ENCODE peak calls at places on chromosomes 12 and 14, in seven cellular contexts. N, Y, O, U, M, C and B are unnamed samples.

GRCh38 chr12:94458882-94459772 is 540 bp downstream of the CEP83 start:
- DNase-seq in N (no peak), Y (peak), O (peak), U (no peak), M (peak), C (no peak), B (peak)

GRCh38 chr12:24996102-24996797 is 47.3 kb upstream of the BCAT1 start:
- DNase-seq in N (no peak), Y (no peak), O (no peak), U (no peak), M (no peak), C (no peak), B (no peak)

GRCh38 chr14:65156568-65157366 is 54.5 kb upstream of the MAX start:
- DNase-seq in N (no peak), Y (peak), O (no peak), U (peak), M (no peak), C (peak), B (peak)

GRCh38 chr12:113946175-113946574 is 19.9 kb downstream of the RBM19 start:
- DNase-seq in N (no peak), Y (no peak), O (no peak), U (no peak), M (no peak), C (no peak), B (no peak)

GRCh38 chr14:25400607-25401206 is 350.8 kb upstream of the STXBP6 start:
- DNase-seq in N (peak), Y (peak), O (peak), U (no peak), M (peak), C (no peak), B (peak)

GRCh38 chr12:41224066-41224465 is 35.9 kb downstream of the PDZRN4 start:
- DNase-seq in N (peak), Y (no peak), O (no peak), U (no peak), M (no peak), C (no peak), B (no peak)

GRCh38 chr12:5498081-5498480 is 66.2 kb downstream of the NTF3 start:
- DNase-seq in N (no peak), Y (no peak), O (no peak), U (no peak), M (no peak), C (no peak), B (no peak)

GRCh38 chr14:106491851-106492250 is 965.5 kb downstream of the TMEM121 start:
- DNase-seq in N (peak), Y (no peak), O (peak), U (no peak), M (peak), C (no peak), B (no peak)

GRCh38 chr12:54389536-54390175 is 5.1 kb upstream of the ZNF385A start:
- DNase-seq in N (no peak), Y (no peak), O (no peak), U (no peak), M (no peak), C (no peak), B (no peak)

GRCh38 chr12:28415755-28416154 is 225.5 kb downstream of the CCDC91 start:
- DNase-seq in N (no peak), Y (peak), O (no peak), U (no peak), M (peak), C (peak), B (peak)

GRCh38 chr12:52050116-52050770 is 999 bp upstream of the NR4A1 start:
- DNase-seq in N (peak), Y (no peak), O (no peak), U (no peak), M (peak), C (no peak), B (peak)

GRCh38 chr12:97306121-97306520 is 156.5 kb upstream of the RMST start:
- DNase-seq in N (peak), Y (no peak), O (no peak), U (no peak), M (no peak), C (no peak), B (no peak)

GRCh38 chr14:50260511-50260910 is 29.1 kb upstream of the SOS2 start:
- DNase-seq in N (peak), Y (peak), O (peak), U (no peak), M (peak), C (peak), B (peak)

GRCh38 chr12:44000309-44000952 is 164.6 kb downstream of the TMEM117 start:
- DNase-seq in N (peak), Y (peak), O (peak), U (no peak), M (peak), C (peak), B (peak)

GRCh38 chr14:66508846-66509621 is 1.1 kb downstream of the GPHN start:
- DNase-seq in N (peak), Y (peak), O (peak), U (peak), M (peak), C (no peak), B (peak)

GRCh38 chr12:87382959-87383591 is 646.1 kb downstream of the C12orf50 start:
- DNase-seq in N (no peak), Y (no peak), O (peak), U (no peak), M (no peak), C (no peak), B (no peak)

GRCh38 chr12:131264625-131265024 is 310.9 kb downstream of the ADGRD1 start:
- DNase-seq in N (no peak), Y (no peak), O (no peak), U (peak), M (no peak), C (no peak), B (no peak)

GRCh38 chr14:51676549-51676948 is 24.8 kb downstream of the FRMD6 start:
- DNase-seq in N (no peak), Y (no peak), O (no peak), U (no peak), M (no peak), C (no peak), B (peak)

GRCh38 chr14:38866461-38866860 is 236.6 kb downstream of the SEC23A start:
- DNase-seq in N (no peak), Y (no peak), O (no peak), U (no peak), M (no peak), C (no peak), B (no peak)

GRCh38 chr12:6367065-6367968 is 8.0 kb downstream of the SCNN1A start:
- DNase-seq in N (no peak), Y (no peak), O (peak), U (peak), M (no peak), C (no peak), B (peak)

GRCh38 chr14:95440951-95441350 is 75.5 kb downstream of the SYNE3 start:
- DNase-seq in N (peak), Y (peak), O (no peak), U (no peak), M (no peak), C (no peak), B (no peak)

GRCh38 chr12:42145552-42146215 is 1.0 kb upstream of the GXYLT1 start:
- DNase-seq in N (peak), Y (no peak), O (no peak), U (no peak), M (peak), C (no peak), B (no peak)

GRCh38 chr14:103576371-103577024 is 13.7 kb downstream of the COA8 start:
- DNase-seq in N (peak), Y (peak), O (peak), U (peak), M (peak), C (no peak), B (peak)

GRCh38 chr14:101506921-101507300 is 54.4 kb upstream of the DIO3 start:
- DNase-seq in N (peak), Y (no peak), O (no peak), U (peak), M (no peak), C (no peak), B (no peak)

GRCh38 chr12:123056053-123056452 is 75.6 kb downstream of the ARL6IP4 start:
- DNase-seq in N (no peak), Y (peak), O (no peak), U (no peak), M (no peak), C (no peak), B (no peak)

GRCh38 chr12:5864913-5865312 is 80.1 kb downstream of the ANO2 start:
- DNase-seq in N (no peak), Y (no peak), O (no peak), U (no peak), M (no peak), C (no peak), B (no peak)

GRCh38 chr12:53483979-53484377 is 15.3 kb downstream of the MAP3K12 start:
- DNase-seq in N (no peak), Y (no peak), O (no peak), U (no peak), M (no peak), C (no peak), B (no peak)

GRCh38 chr12:93376436-93377251 is 1.1 kb upstream of the NUDT4 start:
- DNase-seq in N (peak), Y (no peak), O (peak), U (peak), M (peak), C (no peak), B (peak)
- H3K4me3 ChIP-seq in N (peak), Y (peak), O (peak), U (peak), M (peak), C (peak), B (peak)

DNA sequence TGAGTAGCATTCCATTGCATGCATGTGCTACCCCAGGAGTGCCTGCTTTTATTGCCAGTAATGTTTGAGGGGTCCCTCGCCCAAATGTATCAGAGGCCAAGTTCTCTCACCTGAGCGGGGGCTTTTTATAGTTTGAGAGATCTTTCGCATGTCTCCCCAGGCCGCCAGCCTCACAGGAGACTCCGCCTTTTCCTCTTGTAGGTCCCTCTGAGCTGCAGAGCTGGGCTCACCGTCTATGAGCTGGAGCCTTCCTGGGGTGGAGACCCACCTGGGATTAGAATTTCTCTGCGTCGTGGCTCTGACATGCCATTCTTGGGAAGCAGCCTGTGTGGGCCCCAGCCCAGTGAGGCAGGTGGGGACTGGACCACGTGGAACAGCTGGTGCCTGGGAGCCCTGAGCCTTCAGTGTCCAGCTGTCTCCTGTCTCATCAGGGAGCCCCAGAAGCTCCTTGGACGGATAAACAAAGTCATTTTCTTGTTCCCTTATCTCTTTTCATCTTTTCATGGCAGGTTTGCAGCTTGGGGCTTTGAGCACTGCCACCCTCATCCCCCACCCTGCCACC is 261.7 kb upstream of the CRY1 start:
- DNase-seq in N (no peak), Y (no peak), O (no peak), U (no peak), M (no peak), C (no peak), B (no peak)
- TF ChIP-seq CTCF in N (no peak), Y (no peak), O (no peak), U (no peak), M (no peak), C (no peak), B (no peak)

GRCh38 chr14:63453443-63453936 is 89.7 kb downstream of the PPP2R5E start:
- DNase-seq in N (no peak), Y (no peak), O (no peak), U (no peak), M (no peak), C (no peak), B (no peak)
- H3K4me3 ChIP-seq in N (no peak), Y (no peak), O (no peak), U (no peak), M (no peak), C (no peak), B (no peak)

GRCh38 chr14:90722590-90722989 is 93.6 kb downstream of the TTC7B start:
- DNase-seq in N (no peak), Y (no peak), O (no peak), U (no peak), M (no peak), C (no peak), B (no peak)

GRCh38 chr14:90727082-90727481 is 89.1 kb downstream of the TTC7B start:
- DNase-seq in N (no peak), Y (no peak), O (no peak), U (no peak), M (no peak), C (no peak), B (no peak)

GRCh38 chr14:90730367-90730766 is 85.9 kb downstream of the TTC7B start:
- DNase-seq in N (no peak), Y (no peak), O (no peak), U (no peak), M (peak), C (no peak), B (no peak)

GRCh38 chr14:90728951-90729350 is 87.3 kb downstream of the TTC7B start:
- DNase-seq in N (no peak), Y (no peak), O (no peak), U (no peak), M (no peak), C (no peak), B (no peak)

DNA sequence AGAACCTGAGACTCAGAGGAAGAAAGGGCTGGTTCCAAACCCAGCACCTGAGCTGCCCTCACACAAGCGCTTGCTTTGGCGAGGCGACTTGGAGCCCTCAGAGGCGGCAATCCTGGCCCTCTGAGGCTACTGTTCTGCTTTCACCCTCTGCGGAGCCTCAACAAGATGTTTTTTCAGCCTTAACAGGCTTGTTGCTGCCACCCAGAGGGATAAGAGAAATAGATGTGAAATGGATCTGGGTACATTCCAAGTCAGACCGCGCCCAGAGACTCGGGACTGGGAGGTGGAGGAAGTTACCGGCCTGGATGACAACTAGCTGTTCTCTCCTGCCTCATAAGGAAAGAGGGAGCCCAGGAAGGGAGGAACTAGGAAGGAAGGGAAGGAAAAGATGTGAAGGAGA is 89.6 kb downstream of the TTC7B start:
- DNase-seq in N (peak), Y (peak), O (peak), U (peak), M (peak), C (no peak), B (peak)
- TF ChIP-seq CTCF in N (peak), Y (peak), O (peak), U (no peak), M (peak), C (peak), B (no peak)

GRCh38 chr12:50351120-50352043 is 45.0 kb downstream of the FAM186A start:
- DNase-seq in N (no peak), Y (peak), O (peak), U (no peak), M (no peak), C (no peak), B (peak)
- H3K4me3 ChIP-seq in N (no peak), Y (no peak), O (no peak), U (no peak), M (no peak), C (no peak), B (no peak)

DNA sequence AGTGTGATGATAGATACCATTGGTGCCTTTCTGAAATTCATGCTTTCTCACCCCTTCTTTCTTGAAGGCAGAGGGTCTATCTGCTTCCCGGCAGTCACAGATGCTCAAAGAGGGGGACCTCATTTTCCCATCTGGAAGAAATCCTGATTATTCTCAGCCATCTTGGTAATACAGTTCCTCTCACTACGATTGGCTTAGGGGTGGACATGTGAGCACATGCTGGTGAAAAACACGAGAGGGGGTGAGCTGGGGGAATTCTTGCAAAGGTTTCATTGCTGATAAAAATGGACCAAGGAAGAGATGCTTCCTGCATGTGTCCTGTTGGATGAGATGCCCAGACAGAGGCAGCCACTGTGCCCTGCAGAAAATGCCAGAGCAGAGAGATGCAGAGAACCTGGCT is 13.8 kb upstream of the SCARB1 start:
- DNase-seq in N (no peak), Y (no peak), O (no peak), U (no peak), M (no peak), C (no peak), B (no peak)
- TF ChIP-seq CTCF in N (no peak), Y (no peak), O (no peak), U (no peak), M (no peak), C (no peak), B (no peak)

DNA sequence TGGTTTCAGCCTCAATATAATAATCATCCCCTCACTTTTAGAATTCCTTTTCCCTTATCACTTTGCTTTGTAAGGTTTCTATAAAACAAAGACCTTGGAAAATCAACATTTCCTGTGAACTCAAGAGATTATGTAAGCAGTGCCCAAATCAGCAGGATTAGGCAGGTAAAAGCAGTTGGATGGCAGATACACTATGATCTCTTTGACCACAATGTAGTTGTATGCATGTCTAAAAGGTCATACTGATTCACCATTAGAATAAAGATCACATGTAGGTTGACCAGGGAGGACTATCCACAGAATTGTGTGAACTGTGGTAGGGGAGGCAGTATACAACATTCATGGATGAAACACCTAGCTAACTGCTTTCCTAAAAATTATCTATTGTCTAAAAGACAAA is 57.5 kb downstream of the DENND5B start:
- DNase-seq in N (no peak), Y (no peak), O (no peak), U (no peak), M (no peak), C (no peak), B (no peak)
- H3K4me3 ChIP-seq in N (no peak), Y (no peak), O (no peak), U (no peak), M (no peak), C (no peak), B (no peak)

GRCh38 chr12:90958995-90959394 is 4.0 kb upstream of the CCER1 start:
- DNase-seq in N (no peak), Y (no peak), O (no peak), U (no peak), M (no peak), C (no peak), B (peak)
- TF ChIP-seq CTCF in N (no peak), Y (no peak), O (peak), U (no peak), M (no peak), C (no peak), B (peak)